ENCODE peak calls at places on chromosomes 1 and 21, in four cellular contexts. O is AG04450, X is fibroblast of lung, G is uterus. Y is an unnamed sample.

GRCh38 chr1:93756656-93757055 is 75.0 kb upstream of the BCAR3 start:
- DNase-seq in O (no peak), X (peak; percentile 36), G (no peak), Y (no peak)

GRCh38 chr1:230371923-230372703 is 54.0 kb downstream of the PGBD5 start:
- DNase-seq in O (no peak), X (no peak), G (no peak), Y (no peak)

GRCh38 chr21:32304998-32305397 is 6.3 kb downstream of the MRAP start:
- DNase-seq in O (no peak), X (no peak), G (no peak), Y (no peak)

GRCh38 chr1:45793942-45794604 is 9.3 kb upstream of the MAST2 start:
- DNase-seq in O (no peak), X (no peak), G (no peak), Y (no peak)

GRCh38 chr1:164707868-164708331 is 148.9 kb downstream of the PBX1 start:
- DNase-seq in O (no peak), X (peak; percentile 93), G (peak; percentile 47), Y (peak; percentile 83)

GRCh38 chr1:64531057-64531456 is 61.1 kb downstream of the CACHD1 start:
- DNase-seq in O (no peak), X (no peak), G (no peak), Y (no peak)

GRCh38 chr1:187847531-187847930 is 1018.8 kb downstream of the PLA2G4A start:
- DNase-seq in O (no peak), X (no peak), G (no peak), Y (no peak)

GRCh38 chr1:40717960-40718359 is 26.5 kb downstream of the NFYC start:
- DNase-seq in O (no peak), X (peak; percentile 39), G (no peak), Y (no peak)

GRCh38 chr1:60866251-60866650 is 216.1 kb upstream of the NFIA start:
- DNase-seq in O (no peak), X (no peak), G (no peak), Y (no peak)

GRCh38 chr1:154351363-154352068 is 26.2 kb downstream of the ATP8B2 start:
- DNase-seq in O (no peak), X (no peak), G (no peak), Y (no peak)

GRCh38 chr1:225467193-225468020 is 39.6 kb upstream of the LBR start:
- DNase-seq in O (no peak), X (no peak), G (peak; percentile 66), Y (peak; percentile 71)

GRCh38 chr1:152001631-152002584 is 8.2 kb upstream of the S100A10 start:
- DNase-seq in O (peak; percentile 94), X (peak; percentile 97), G (peak; percentile 87), Y (peak; percentile 95)

GRCh38 chr1:152228831-152229230 is 4.8 kb upstream of the HRNR start:
- DNase-seq in O (no peak), X (peak; percentile 14), G (no peak), Y (no peak)

GRCh38 chr1:37922767-37923550 is 23.9 kb downstream of the INPP5B start:
- DNase-seq in O (no peak), X (no peak), G (no peak), Y (no peak)

GRCh38 chr1:109634292-109634691 is 14.7 kb downstream of the AMPD2 start:
- DNase-seq in O (no peak), X (no peak), G (no peak), Y (no peak)

GRCh38 chr1:155057788-155058211 is 5.7 kb upstream of the EFNA4 start:
- DNase-seq in O (no peak), X (no peak), G (no peak), Y (no peak)

GRCh38 chr1:233656032-233656620 is 42.2 kb downstream of the KCNK1 start:
- DNase-seq in O (no peak), X (no peak), G (no peak), Y (no peak)
- H3K27ac ChIP-seq in O (no peak overlapping the region), X (no peak overlapping the region), G (no peak overlapping the region), Y (no peak overlapping the region)

GRCh38 chr1:228139406-228139930 is 611 bp upstream of the GUK1 start:
- DNase-seq in O (no peak), X (no peak), G (no peak), Y (no peak)

GRCh38 chr1:228141871-228142615 is 2.0 kb downstream of the GUK1 start:
- DNase-seq in O (no peak), X (peak; percentile 85), G (peak; percentile 16), Y (peak; percentile 51)

GRCh38 chr1:228139931-228140723 is at the start of gene GUK1:
- DNase-seq in O (peak; percentile 97), X (peak; percentile 100), G (peak; percentile 100), Y (peak; percentile 100)

GRCh38 chr1:228141082-228141870 is 1.2 kb downstream of the GUK1 start:
- DNase-seq in O (no peak), X (peak; percentile 33), G (peak; percentile 51), Y (peak; percentile 57)

DNA sequence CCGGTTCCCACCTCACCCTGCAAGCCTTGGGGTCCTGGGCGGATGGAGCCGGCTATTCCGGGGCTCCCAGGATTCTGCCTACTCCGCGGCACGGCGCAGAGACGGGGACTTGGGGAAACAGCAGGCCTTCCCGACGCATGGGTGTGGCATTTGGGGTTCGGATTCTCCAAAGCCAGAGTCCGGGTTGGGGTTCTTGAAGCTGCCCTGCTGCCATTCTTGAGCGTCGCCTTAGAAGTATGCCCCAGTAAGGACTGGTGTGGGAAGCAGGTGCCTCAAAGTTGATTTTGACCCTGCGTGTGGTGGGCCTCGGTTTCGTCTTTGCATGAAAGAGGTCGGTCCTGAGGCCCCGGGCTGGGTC is 624 bp downstream of the GUK1 start:
- DNase-seq in O (no peak), X (no peak), G (no peak), Y (no peak)
- H3K27ac ChIP-seq in O (peak overlapping the region; percentile 75), X (peak overlapping the region; percentile 98), G (peak overlapping the region; percentile 96), Y (peak overlapping the region; percentile 98)

DNA sequence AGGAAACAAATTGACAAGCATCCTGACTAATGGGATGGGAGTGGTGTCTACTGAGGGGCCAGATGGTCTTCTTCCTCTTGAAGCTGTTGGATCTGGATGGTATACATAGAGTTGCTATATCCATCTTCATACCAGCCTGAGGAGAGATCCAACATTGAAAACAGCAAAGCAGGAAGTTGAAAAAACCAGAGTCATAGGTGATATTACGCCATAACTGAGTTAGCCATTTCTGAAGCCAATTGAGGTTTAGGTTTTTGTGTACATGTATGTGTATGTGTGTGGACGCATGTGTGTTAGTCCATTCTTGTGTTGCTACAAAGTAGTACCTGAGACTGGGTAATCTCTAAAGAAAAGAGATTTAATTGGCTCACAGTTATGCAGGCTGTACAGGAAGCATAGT is 2.3 kb upstream of the TSPAN2 start:
- DNase-seq in O (no peak), X (no peak), G (no peak), Y (no peak)
- H3K27ac ChIP-seq in O (no peak overlapping the region), X (no peak overlapping the region), G (peak overlapping the region; percentile 97), Y (no peak overlapping the region)

DNA sequence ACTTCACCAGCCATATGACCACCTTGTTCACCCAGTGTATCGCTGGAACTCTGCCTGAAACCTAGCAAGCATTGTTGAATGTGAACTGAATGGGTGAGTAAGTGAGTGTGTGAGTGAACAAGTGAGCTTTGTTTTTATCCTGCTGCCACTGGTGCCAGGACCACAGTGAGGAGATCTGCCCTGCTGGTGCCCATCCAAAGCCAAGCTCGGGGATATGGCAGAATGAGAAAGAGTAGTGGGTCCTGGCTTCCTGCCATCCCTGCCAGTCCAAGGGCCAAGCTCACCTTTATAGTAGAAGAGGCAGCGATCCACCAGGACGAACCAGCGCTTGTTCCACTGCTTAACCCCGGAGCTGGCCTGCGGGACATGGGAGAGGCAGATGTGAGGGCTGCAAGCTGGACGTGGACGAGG is 53.4 kb upstream of the GOLT1A start:
- DNase-seq in O (no peak), X (no peak), G (no peak), Y (no peak)
- H3K27ac ChIP-seq in O (no peak overlapping the region), X (no peak overlapping the region), G (no peak overlapping the region), Y (no peak overlapping the region)

GRCh38 chr1:9235560-9235959 is 986 bp downstream of the H6PD start:
- DNase-seq in O (no peak), X (no peak), G (no peak), Y (no peak)
- H3K27ac ChIP-seq in O (peak overlapping the region; percentile 81), X (peak overlapping the region; percentile 91), G (peak overlapping the region; percentile 96), Y (peak overlapping the region; percentile 94)

GRCh38 chr1:111920221-111921024 is 69.0 kb downstream of the KCND3 start:
- DNase-seq in O (no peak), X (peak; percentile 20), G (no peak), Y (no peak)
- H3K27ac ChIP-seq in O (no peak overlapping the region), X (no peak overlapping the region), G (no peak overlapping the region), Y (no peak overlapping the region)

GRCh38 chr1:244712669-244713068 is 59.7 kb downstream of the DESI2 start:
- DNase-seq in O (no peak), X (no peak), G (no peak), Y (no peak)
- H3K27ac ChIP-seq in O (no peak overlapping the region), X (no peak overlapping the region), G (no peak overlapping the region), Y (no peak overlapping the region)

Y was measured in adrenal gland.